ENCODE peak calls at places on chromosomes 1 and 21, in four cellular contexts. I is astrocyte, J is left ventricle myocardium inferior, D is ovary. Y is an unnamed sample.

GRCh38 chr1:40784141-40784770 is 669 bp downstream of the KCNQ4 start:
- DNase-seq in I (no peak), J (no peak), D (peak; percentile 46), Y (no peak)

GRCh38 chr1:165891461-165891860 is 64.0 kb downstream of the UCK2 start:
- DNase-seq in I (peak; percentile 60), J (no peak), D (no peak), Y (no peak)

GRCh38 chr1:42747125-42747524 is 7.1 kb upstream of the CLDN19 start:
- DNase-seq in I (no peak), J (peak; percentile 40), D (peak; percentile 42), Y (no peak)

GRCh38 chr1:114114751-114115104 is 38.9 kb downstream of the SYT6 start:
- DNase-seq in I (no peak), J (no peak), D (no peak), Y (no peak)

GRCh38 chr21:44934797-44935532 is 4.9 kb upstream of the SLX9 start:
- DNase-seq in I (no peak), J (peak; percentile 7), D (no peak), Y (no peak)

GRCh38 chr1:240084337-240084736 is 7.3 kb upstream of the FMN2 start:
- DNase-seq in I (no peak), J (no peak), D (no peak), Y (no peak)

GRCh38 chr1:111620412-111620971 is 903 bp downstream of the RAP1A start:
- DNase-seq in I (no peak), J (no peak), D (no peak), Y (no peak)

GRCh38 chr1:41073971-41074370 is 52.4 kb upstream of the SLFNL1 start:
- DNase-seq in I (peak; percentile 63), J (no peak), D (no peak), Y (no peak)

GRCh38 chr1:77398115-77398514 is 116.3 kb downstream of the AK5 start:
- DNase-seq in I (no peak), J (no peak), D (no peak), Y (no peak)

GRCh38 chr1:239654998-239655397 is 268.6 kb downstream of the CHRM3 start:
- DNase-seq in I (no peak), J (no peak), D (no peak), Y (no peak)

GRCh38 chr1:33443067-33443704 is 12.3 kb upstream of the PHC2 start:
- DNase-seq in I (peak; percentile 64), J (no peak), D (no peak), Y (no peak)

GRCh38 chr1:184648856-184649201 is 105.8 kb downstream of the EDEM3 start:
- DNase-seq in I (no peak), J (no peak), D (no peak), Y (no peak)

GRCh38 chr1:22975694-22976093 is 3.0 kb upstream of the LACTBL1 start:
- DNase-seq in I (peak; percentile 25), J (no peak), D (no peak), Y (no peak)

GRCh38 chr1:234078143-234078542 is 173.7 kb downstream of the SLC35F3 start:
- DNase-seq in I (no peak), J (no peak), D (no peak), Y (no peak)
- TF ChIP-seq CTCF in I (no peak), J (no peak), D (no peak), Y (no peak)

GRCh38 chr1:149937779-149938178 is 1.1 kb upstream of the MTMR11 start:
- DNase-seq in I (no peak), J (no peak), D (no peak), Y (no peak)

GRCh38 chr1:149942885-149943284 is 6.2 kb upstream of the MTMR11 start:
- DNase-seq in I (no peak), J (no peak), D (no peak), Y (no peak)

GRCh38 chr1:149945206-149945605 is 8.5 kb upstream of the MTMR11 start:
- DNase-seq in I (no peak), J (no peak), D (no peak), Y (no peak)

GRCh38 chr1:149940427-149940826 is 3.7 kb upstream of the MTMR11 start:
- DNase-seq in I (no peak), J (no peak), D (no peak), Y (no peak)

DNA sequence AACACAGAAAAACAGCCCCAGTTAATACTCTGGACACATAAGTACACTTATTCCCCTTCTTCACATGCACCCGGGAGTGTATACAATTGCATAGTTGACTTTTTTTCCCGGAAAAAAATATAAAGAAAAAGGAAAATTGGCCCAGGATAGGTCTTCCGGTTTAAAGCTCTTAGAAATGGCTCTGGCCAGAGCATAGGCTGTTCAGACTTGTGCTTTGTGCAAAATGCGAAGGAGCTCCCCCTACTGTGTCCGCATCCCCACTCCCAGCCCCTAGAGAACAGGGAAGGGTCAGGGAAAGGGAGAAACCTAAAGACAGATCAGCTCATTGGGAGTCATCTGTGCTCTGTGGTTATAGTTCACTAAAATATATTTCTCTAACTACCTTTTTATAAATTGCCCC is 5.5 kb upstream of the MTMR11 start:
- DNase-seq in I (no peak), J (no peak), D (no peak), Y (no peak)
- TF ChIP-seq CTCF in I (no peak), J (peak; percentile 46), D (no peak), Y (peak; percentile 29)

GRCh38 chr21:25708467-25709065 is 26.1 kb downstream of the ATP5PF start:
- DNase-seq in I (peak; percentile 4), J (no peak), D (peak; percentile 33), Y (no peak)

GRCh38 chr21:25710550-25710949 is 24.2 kb downstream of the ATP5PF start:
- DNase-seq in I (no peak), J (no peak), D (no peak), Y (no peak)

GRCh38 chr21:25709684-25710265 is 24.9 kb downstream of the ATP5PF start:
- DNase-seq in I (no peak), J (no peak), D (no peak), Y (no peak)
- TF ChIP-seq CTCF in I (no peak), J (no peak), D (no peak), Y (no peak)

GRCh38 chr1:177780096-177780700 is 189.7 kb downstream of the SEC16B start:
- DNase-seq in I (peak; percentile 43), J (no peak), D (no peak), Y (no peak)
- TF ChIP-seq CTCF in I (peak; percentile 52), J (peak; percentile 59), D (peak; percentile 6), Y (peak; percentile 81)

DNA sequence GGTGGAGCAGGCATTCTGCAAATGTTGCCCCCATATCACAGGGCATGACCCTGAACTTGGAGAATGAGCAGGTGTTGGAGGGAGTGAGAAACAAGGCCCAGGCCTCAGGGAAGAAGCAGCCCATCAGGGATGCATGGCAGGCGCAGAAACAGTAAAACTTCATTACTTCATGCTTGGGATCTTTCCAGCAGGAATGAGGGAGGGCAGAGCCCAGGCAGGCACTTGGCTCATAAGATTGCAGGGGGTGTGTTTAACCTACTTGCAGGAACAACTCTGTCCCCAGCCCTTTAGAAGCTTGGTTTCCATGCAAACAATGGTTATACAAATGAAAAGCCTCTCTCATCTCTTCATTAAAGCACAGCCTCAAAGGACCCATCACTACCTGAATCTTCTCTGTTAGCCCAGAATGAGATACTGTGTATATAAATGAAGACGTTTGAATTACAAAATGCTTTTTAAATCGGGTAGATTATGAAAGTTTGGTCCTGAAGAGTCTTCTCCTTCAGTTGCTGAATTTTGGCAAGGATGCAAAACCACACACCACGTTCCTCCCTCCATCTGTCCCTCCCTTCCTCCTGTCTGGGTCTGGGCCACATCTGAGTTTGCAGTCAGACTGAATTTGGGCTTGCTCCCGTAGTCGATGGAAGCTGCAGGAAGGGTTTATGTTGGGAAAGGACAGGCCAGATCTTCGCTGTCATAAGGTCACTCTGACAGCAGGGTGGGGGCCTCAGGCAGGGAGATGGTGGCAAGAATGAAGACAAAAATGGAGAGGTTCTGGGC is 154.4 kb upstream of the KLHDC7A start:
- DNase-seq in I (no peak), J (no peak), D (no peak), Y (no peak)
- TF ChIP-seq CTCF in I (no peak), J (no peak), D (no peak), Y (no peak)

DNA sequence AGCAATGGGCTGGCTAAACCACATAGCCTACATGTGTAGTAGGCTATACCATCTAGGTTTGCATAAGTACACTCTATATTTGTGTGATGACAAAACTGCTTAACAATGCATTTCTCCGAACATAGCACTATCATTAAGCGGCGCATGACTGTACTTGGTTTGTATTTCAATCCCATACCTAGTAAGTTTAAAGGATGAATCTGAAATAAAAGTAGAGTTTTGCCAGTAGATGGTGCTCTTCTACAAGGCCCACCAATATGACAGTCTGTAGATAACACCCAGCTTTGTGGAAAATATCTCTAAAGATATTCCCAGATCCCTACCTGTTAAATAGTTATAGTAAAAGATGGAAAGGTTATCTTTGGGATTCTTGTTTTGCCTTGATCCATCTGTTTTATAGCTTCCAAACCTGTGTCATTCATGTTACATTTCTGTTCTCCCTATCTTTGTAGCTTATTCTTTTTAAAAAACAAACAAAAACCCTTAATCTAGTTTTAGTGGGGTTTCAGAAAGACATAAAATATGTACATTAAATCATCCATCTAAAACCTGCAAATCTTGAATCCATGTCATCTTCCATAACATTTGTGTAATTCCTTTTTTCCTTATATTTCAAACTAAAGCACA is 33.9 kb upstream of the ASPM start:
- DNase-seq in I (peak; percentile 59), J (no peak), D (no peak), Y (no peak)
- TF ChIP-seq CTCF in I (peak; percentile 69), J (peak; percentile 71), D (peak; percentile 37), Y (peak; percentile 77)